ENCODE peak calls at places on chromosomes 16 and 17, in six cellular contexts. One of them, this sample, is unnamed.
A peak's percentile ranks its signal among the peaks of the same experiment; 100 is the strongest.

GRCh38 chr16:1584926-1585487 is 26.9 kb downstream of the IFT140 start:
- DNase-seq in lung microvascular endothelial cell: no peak
- DNase-seq in kidney epithelial cell: no peak
- DNase-seq in GM12865: no peak
- DNase-seq in activated T-cell treated with anti-CD3 and anti-CD28 coated beads, Interleukin-2, amount 50 U/mL, for 1 hour: no peak
- DNase-seq in hepatocyte: no peak
- DNase-seq in this sample: no peak

GRCh38 chr16:3971261-3971660 is 90.7 kb upstream of the CREBBP start:
- DNase-seq in hepatocyte: peak; percentile 32
- DNase-seq in kidney epithelial cell: no peak
- DNase-seq in lung microvascular endothelial cell: no peak
- DNase-seq in activated T-cell treated with anti-CD3 and anti-CD28 coated beads, Interleukin-2, amount 50 U/mL, for 1 hour: no peak
- DNase-seq in GM12865: peak; percentile 59
- DNase-seq in this sample: peak; percentile 50

GRCh38 chr16:6081320-6081976 is 983.9 kb upstream of the EEF2KMT start:
- DNase-seq in lung microvascular endothelial cell: no peak
- DNase-seq in activated T-cell treated with anti-CD3 and anti-CD28 coated beads, Interleukin-2, amount 50 U/mL, for 1 hour: no peak
- DNase-seq in GM12865: peak; percentile 17
- DNase-seq in kidney epithelial cell: peak; percentile 1
- DNase-seq in hepatocyte: peak; percentile 46
- DNase-seq in this sample: no peak

GRCh38 chr16:22843856-22844255 is 29.9 kb downstream of the HS3ST2 start:
- DNase-seq in kidney epithelial cell: no peak
- DNase-seq in hepatocyte: no peak
- DNase-seq in GM12865: no peak
- DNase-seq in lung microvascular endothelial cell: no peak
- DNase-seq in activated T-cell treated with anti-CD3 and anti-CD28 coated beads, Interleukin-2, amount 50 U/mL, for 1 hour: no peak
- DNase-seq in this sample: no peak

GRCh38 chr16:5010576-5011329 is 23.0 kb downstream of the NAGPA start:
- DNase-seq in lung microvascular endothelial cell: no peak
- DNase-seq in activated T-cell treated with anti-CD3 and anti-CD28 coated beads, Interleukin-2, amount 50 U/mL, for 1 hour: no peak
- DNase-seq in hepatocyte: no peak
- DNase-seq in GM12865: peak; percentile 18
- DNase-seq in kidney epithelial cell: no peak
- DNase-seq in this sample: no peak

GRCh38 chr16:69367980-69368379 is 16.4 kb upstream of the TMED6 start:
- DNase-seq in kidney epithelial cell: no peak
- DNase-seq in activated T-cell treated with anti-CD3 and anti-CD28 coated beads, Interleukin-2, amount 50 U/mL, for 1 hour: no peak
- DNase-seq in lung microvascular endothelial cell: no peak
- DNase-seq in hepatocyte: peak; percentile 13
- DNase-seq in GM12865: no peak
- DNase-seq in this sample: no peak

GRCh38 chr17:57906910-57907309 is 48.3 kb downstream of the CUEDC1 start:
- DNase-seq in GM12865: peak; percentile 14
- DNase-seq in lung microvascular endothelial cell: no peak
- DNase-seq in kidney epithelial cell: no peak
- DNase-seq in hepatocyte: no peak
- DNase-seq in activated T-cell treated with anti-CD3 and anti-CD28 coated beads, Interleukin-2, amount 50 U/mL, for 1 hour: no peak
- DNase-seq in this sample: no peak

GRCh38 chr17:19857640-19858039 is 10.1 kb downstream of the ULK2 start:
- DNase-seq in lung microvascular endothelial cell: no peak
- DNase-seq in hepatocyte: no peak
- DNase-seq in kidney epithelial cell: no peak
- DNase-seq in GM12865: no peak
- DNase-seq in activated T-cell treated with anti-CD3 and anti-CD28 coated beads, Interleukin-2, amount 50 U/mL, for 1 hour: no peak
- DNase-seq in this sample: no peak

GRCh38 chr17:79341529-79341780 is 266.8 kb downstream of the ENGASE start:
- DNase-seq in lung microvascular endothelial cell: no peak
- DNase-seq in hepatocyte: no peak
- DNase-seq in activated T-cell treated with anti-CD3 and anti-CD28 coated beads, Interleukin-2, amount 50 U/mL, for 1 hour: no peak
- DNase-seq in GM12865: no peak
- DNase-seq in kidney epithelial cell: no peak
- DNase-seq in this sample: no peak

GRCh38 chr17:44933824-44934744 is 13.5 kb downstream of the KIF18B start:
- DNase-seq in hepatocyte: no peak
- DNase-seq in lung microvascular endothelial cell: no peak
- DNase-seq in activated T-cell treated with anti-CD3 and anti-CD28 coated beads, Interleukin-2, amount 50 U/mL, for 1 hour: no peak
- DNase-seq in kidney epithelial cell: no peak
- DNase-seq in GM12865: no peak
- DNase-seq in this sample: no peak

GRCh38 chr17:27968206-27968732 is 74.2 kb upstream of the NLK start:
- DNase-seq in GM12865: no peak
- DNase-seq in activated T-cell treated with anti-CD3 and anti-CD28 coated beads, Interleukin-2, amount 50 U/mL, for 1 hour: no peak
- DNase-seq in kidney epithelial cell: no peak
- DNase-seq in lung microvascular endothelial cell: no peak
- DNase-seq in hepatocyte: no peak
- DNase-seq in this sample: no peak

GRCh38 chr16:10971560-10971961 is 27.2 kb downstream of the CLEC16A start:
- DNase-seq in kidney epithelial cell: no peak
- DNase-seq in hepatocyte: peak; percentile 88
- DNase-seq in GM12865: peak; percentile 80
- DNase-seq in lung microvascular endothelial cell: peak; percentile 83
- DNase-seq in activated T-cell treated with anti-CD3 and anti-CD28 coated beads, Interleukin-2, amount 50 U/mL, for 1 hour: peak; percentile 27
- DNase-seq in this sample: no peak

GRCh38 chr16:84605339-84605848 is 12.5 kb downstream of the COTL1 start:
- DNase-seq in GM12865: no peak
- DNase-seq in activated T-cell treated with anti-CD3 and anti-CD28 coated beads, Interleukin-2, amount 50 U/mL, for 1 hour: no peak
- DNase-seq in lung microvascular endothelial cell: no peak
- DNase-seq in kidney epithelial cell: no peak
- DNase-seq in hepatocyte: no peak
- DNase-seq in this sample: no peak

GRCh38 chr17:13437966-13438779 is 163.6 kb downstream of the HS3ST3A1 start:
- DNase-seq in activated T-cell treated with anti-CD3 and anti-CD28 coated beads, Interleukin-2, amount 50 U/mL, for 1 hour: no peak
- DNase-seq in lung microvascular endothelial cell: no peak
- DNase-seq in kidney epithelial cell: peak; percentile 39
- DNase-seq in GM12865: no peak
- DNase-seq in hepatocyte: peak; percentile 69
- DNase-seq in this sample: peak; percentile 50

GRCh38 chr17:56613131-56613530 is 19.6 kb downstream of the NOG start:
- DNase-seq in hepatocyte: no peak
- DNase-seq in GM12865: no peak
- DNase-seq in kidney epithelial cell: no peak
- DNase-seq in activated T-cell treated with anti-CD3 and anti-CD28 coated beads, Interleukin-2, amount 50 U/mL, for 1 hour: no peak
- DNase-seq in lung microvascular endothelial cell: no peak
- DNase-seq in this sample: no peak

GRCh38 chr17:80263253-80264047 is 2.8 kb downstream of the RNF213 start:
- DNase-seq in activated T-cell treated with anti-CD3 and anti-CD28 coated beads, Interleukin-2, amount 50 U/mL, for 1 hour: peak; percentile 72
- DNase-seq in kidney epithelial cell: peak; percentile 84
- DNase-seq in GM12865: peak; percentile 98
- DNase-seq in lung microvascular endothelial cell: peak; percentile 95
- DNase-seq in hepatocyte: peak; percentile 90
- DNase-seq in this sample: peak; percentile 65

GRCh38 chr17:75338335-75338734 is 49.1 kb upstream of the SLC25A19 start:
- DNase-seq in GM12865: no peak
- DNase-seq in lung microvascular endothelial cell: no peak
- DNase-seq in kidney epithelial cell: no peak
- DNase-seq in activated T-cell treated with anti-CD3 and anti-CD28 coated beads, Interleukin-2, amount 50 U/mL, for 1 hour: no peak
- DNase-seq in hepatocyte: no peak
- DNase-seq in this sample: no peak

GRCh38 chr17:28142355-28142754 is 99.9 kb downstream of the NLK start:
- DNase-seq in activated T-cell treated with anti-CD3 and anti-CD28 coated beads, Interleukin-2, amount 50 U/mL, for 1 hour: no peak
- DNase-seq in kidney epithelial cell: no peak
- DNase-seq in lung microvascular endothelial cell: no peak
- DNase-seq in hepatocyte: no peak
- DNase-seq in GM12865: no peak
- DNase-seq in this sample: no peak

GRCh38 chr16:84982434-84982833 is 28.9 kb downstream of the ZDHHC7 start:
- DNase-seq in hepatocyte: peak; percentile 48
- DNase-seq in activated T-cell treated with anti-CD3 and anti-CD28 coated beads, Interleukin-2, amount 50 U/mL, for 1 hour: peak; percentile 25
- DNase-seq in lung microvascular endothelial cell: no peak
- DNase-seq in kidney epithelial cell: no peak
- DNase-seq in GM12865: no peak
- DNase-seq in this sample: no peak

GRCh38 chr16:84940670-84941551 is 70.4 kb downstream of the ZDHHC7 start:
- DNase-seq in activated T-cell treated with anti-CD3 and anti-CD28 coated beads, Interleukin-2, amount 50 U/mL, for 1 hour: no peak
- DNase-seq in GM12865: no peak
- DNase-seq in hepatocyte: peak; percentile 52
- DNase-seq in lung microvascular endothelial cell: no peak
- DNase-seq in kidney epithelial cell: no peak
- DNase-seq in this sample: peak; percentile 47

GRCh38 chr17:81414751-81415516 is 19.7 kb downstream of the BAHCC1 start:
- DNase-seq in activated T-cell treated with anti-CD3 and anti-CD28 coated beads, Interleukin-2, amount 50 U/mL, for 1 hour: no peak
- DNase-seq in hepatocyte: no peak
- DNase-seq in kidney epithelial cell: no peak
- DNase-seq in lung microvascular endothelial cell: no peak
- DNase-seq in GM12865: no peak
- DNase-seq in this sample: no peak

GRCh38 chr17:7279453-7279852 is 2.1 kb upstream of the SLC2A4 start:
- DNase-seq in kidney epithelial cell: no peak
- DNase-seq in hepatocyte: no peak
- DNase-seq in GM12865: no peak
- DNase-seq in lung microvascular endothelial cell: no peak
- DNase-seq in activated T-cell treated with anti-CD3 and anti-CD28 coated beads, Interleukin-2, amount 50 U/mL, for 1 hour: no peak
- DNase-seq in this sample: no peak

GRCh38 chr16:23374721-23375120 is 72.6 kb downstream of the SCNN1B start:
- DNase-seq in hepatocyte: no peak
- DNase-seq in lung microvascular endothelial cell: no peak
- DNase-seq in activated T-cell treated with anti-CD3 and anti-CD28 coated beads, Interleukin-2, amount 50 U/mL, for 1 hour: no peak
- DNase-seq in kidney epithelial cell: no peak
- DNase-seq in GM12865: no peak
- DNase-seq in this sample: no peak

GRCh38 chr17:2101448-2102257 is 46.8 kb downstream of the HIC1 start:
- DNase-seq in hepatocyte: no peak
- DNase-seq in activated T-cell treated with anti-CD3 and anti-CD28 coated beads, Interleukin-2, amount 50 U/mL, for 1 hour: peak; percentile 52
- DNase-seq in GM12865: no peak
- DNase-seq in kidney epithelial cell: peak; percentile 84
- DNase-seq in lung microvascular endothelial cell: peak; percentile 91
- DNase-seq in this sample: no peak